ENCODE peak calls at places on chromosome 22, in ten cellular contexts. K, G, W, S, Y, Q, L, R, A and X are unnamed samples.

GRCh38 chr22:39994566-39995345 is at the start of gene FAM83F:
- DNase-seq in Q (no peak), A (no peak), R (peak; percentile 84), G (no peak), W (no peak), K (no peak), L (no peak), Y (peak; percentile 69), S (no peak), X (no peak)

GRCh38 chr22:25777870-25778269 is 35.9 kb downstream of the MYO18B start:
- DNase-seq in R (no peak), S (no peak), G (no peak), L (peak; percentile 66), K (peak; percentile 17), Y (peak; percentile 25), A (no peak), Q (peak; percentile 58), W (no peak), X (no peak)

GRCh38 chr22:25372000-25372595 is 152.7 kb downstream of the CRYBB2 start:
- DNase-seq in K (no peak), R (no peak), A (no peak), W (no peak), L (no peak), S (no peak), Y (no peak), Q (no peak), G (no peak), X (no peak)

GRCh38 chr22:41923595-41924276 is 2.9 kb downstream of the TNFRSF13C start:
- DNase-seq in K (no peak), G (no peak), L (no peak), Y (no peak), S (no peak), Q (no peak), R (no peak), W (no peak), A (no peak), X (no peak)

GRCh38 chr22:32804036-32804435 is 2.5 kb downstream of the TIMP3 start:
- DNase-seq in R (no peak), Y (no peak), W (no peak), L (no peak), G (no peak), Q (peak; percentile 49), A (peak; percentile 66), S (no peak), K (no peak), X (no peak)

GRCh38 chr22:42208362-42208761 is 62.1 kb downstream of the TCF20 start:
- DNase-seq in G (no peak), W (no peak), L (no peak), A (no peak), S (no peak), Q (no peak), R (no peak), K (no peak), Y (no peak), X (no peak)

GRCh38 chr22:31876156-31877035 is 67.9 kb upstream of the YWHAH start:
- DNase-seq in Y (no peak), R (no peak), A (no peak), W (no peak), G (no peak), K (no peak), Q (no peak), S (no peak), L (peak; percentile 24), X (no peak)

GRCh38 chr22:20247608-20248171 is 20.4 kb downstream of the RTN4R start:
- DNase-seq in L (no peak), G (no peak), R (no peak), S (no peak), K (no peak), Y (no peak), Q (no peak), W (no peak), A (no peak), X (no peak)

GRCh38 chr22:33853200-33854097 is 66.8 kb downstream of the LARGE1 start:
- DNase-seq in W (no peak), K (peak; percentile 33), S (peak; percentile 84), A (peak; percentile 67), G (peak; percentile 70), Q (peak; percentile 81), L (no peak), R (peak; percentile 75), Y (peak; percentile 82), X (peak; percentile 78)

GRCh38 chr22:35914665-35915476 is 113.8 kb downstream of the RBFOX2 start:
- DNase-seq in L (peak; percentile 98), R (no peak), W (peak; percentile 33), G (no peak), Q (peak; percentile 92), Y (peak; percentile 88), K (peak; percentile 73), S (no peak), A (peak; percentile 73), X (no peak)

GRCh38 chr22:20154602-20155183 is 3.8 kb upstream of the CCDC188 start:
- DNase-seq in R (peak; percentile 45), K (no peak), A (no peak), Q (no peak), W (no peak), Y (no peak), L (peak; percentile 19), G (no peak), S (no peak), X (no peak)

GRCh38 chr22:37237371-37238268 is 6.4 kb downstream of the RAC2 start:
- DNase-seq in K (no peak), L (no peak), Q (no peak), W (no peak), G (no peak), Y (no peak), R (no peak), A (no peak), S (no peak), X (no peak)

GRCh38 chr22:39994046-39994565 is 648 bp upstream of the FAM83F start:
- DNase-seq in S (no peak), W (no peak), L (no peak), K (no peak), G (no peak), Q (no peak), A (no peak), Y (no peak), R (no peak), X (no peak)

GRCh38 chr22:41636467-41636866 is 15.4 kb downstream of the XRCC6 start:
- DNase-seq in S (no peak), G (peak; percentile 53), Q (peak; percentile 19), W (no peak), R (no peak), K (no peak), L (peak; percentile 37), A (no peak), Y (no peak), X (no peak)

GRCh38 chr22:27980424-27981148 is 61.5 kb upstream of the PITPNB start:
- DNase-seq in W (no peak), A (peak; percentile 22), K (no peak), Y (no peak), R (no peak), G (no peak), S (no peak), L (no peak), Q (no peak), X (no peak)

GRCh38 chr22:37018815-37019308 is 385 bp downstream of the TST start:
- DNase-seq in S (peak; percentile 83), W (no peak), Y (peak; percentile 53), K (peak; percentile 49), A (peak; percentile 79), Q (peak; percentile 70), L (peak; percentile 59), G (peak; percentile 72), R (peak; percentile 91), X (peak; percentile 19)

GRCh38 chr22:24486501-24486921 is 8.6 kb upstream of the UPB1 start:
- DNase-seq in W (no peak), R (no peak), G (no peak), L (peak; percentile 46), Q (peak; percentile 53), K (no peak), A (no peak), Y (no peak), S (no peak), X (no peak)

GRCh38 chr22:19904174-19904856 is 37.3 kb upstream of the COMT start:
- DNase-seq in G (no peak), R (no peak), A (no peak), Y (no peak), L (no peak), Q (no peak), K (no peak), W (no peak), S (no peak), X (no peak)

GRCh38 chr22:37959231-37959825 is 5.8 kb downstream of the POLR2F start:
- DNase-seq in W (no peak), R (no peak), A (no peak), G (no peak), Q (no peak), K (no peak), L (no peak), Y (no peak), S (no peak), X (no peak)

GRCh38 chr22:31987180-31987579 is 42.8 kb downstream of the YWHAH start:
- DNase-seq in Q (no peak), K (no peak), G (no peak), W (no peak), A (no peak), L (no peak), Y (no peak), R (no peak), S (no peak), X (no peak)

GRCh38 chr22:29029202-29030000 is 32.2 kb downstream of the C22orf31 start:
- DNase-seq in Q (no peak), R (no peak), Y (no peak), K (no peak), L (no peak), A (no peak), G (no peak), S (no peak), W (no peak), X (no peak)

GRCh38 chr22:45896961-45897538 is 79.9 kb downstream of the WNT7B start:
- DNase-seq in K (no peak), S (peak; percentile 48), R (peak; percentile 12), Y (no peak), A (no peak), W (no peak), G (peak; percentile 6), Q (no peak), L (no peak), X (no peak)
- TF ChIP-seq CTCF in K (no peak), S (no peak), R (no peak), Y (no peak), A (no peak), W (no peak), G (no peak), Q (no peak), L (no peak), X (no peak)

GRCh38 chr22:47543447-47543846 is 781.0 kb downstream of the TBC1D22A start:
- DNase-seq in S (no peak), L (no peak), R (no peak), K (no peak), A (no peak), W (no peak), G (no peak), Y (no peak), Q (no peak), X (no peak)
- H3K9me3 ChIP-seq in S (no peaks in the 10 kb centered on the region), L (no peaks in the 10 kb centered on the region), R (no peaks in the 10 kb centered on the region), K (no peaks in the 10 kb centered on the region), A (no peaks in the 10 kb centered on the region), W (no peaks in the 10 kb centered on the region), G (no peaks in the 10 kb centered on the region), Y (peaks cover 7% of the 10 kb centered on the region), Q (no peaks in the 10 kb centered on the region), X (no peaks in the 10 kb centered on the region)

GRCh38 chr22:43228330-43228729 is 41.4 kb upstream of the TTLL12 start:
- DNase-seq in A (no peak), K (no peak), S (no peak), G (no peak), L (peak; percentile 65), Q (peak; percentile 15), Y (peak; percentile 5), W (no peak), R (no peak), X (no peak)
- TF ChIP-seq CTCF in A (no peak), K (no peak), S (peak; percentile 21), G (peak; percentile 13), L (peak; percentile 76), Q (peak; percentile 27), Y (no peak), W (no peak), R (no peak), X (no peak)

GRCh38 chr22:49400136-49400865 is 427.4 kb downstream of the BRD1 start:
- DNase-seq in G (no peak), K (no peak), A (no peak), L (no peak), Y (no peak), R (no peak), S (no peak), Q (no peak), W (no peak), X (no peak)
- H3K9me3 ChIP-seq in G (no peaks in the 10 kb centered on the region), K (no peaks in the 10 kb centered on the region), A (no peaks in the 10 kb centered on the region), L (no peaks in the 10 kb centered on the region), Y (no peaks in the 10 kb centered on the region), R (no peaks in the 10 kb centered on the region), S (no peaks in the 10 kb centered on the region), Q (no peaks in the 10 kb centered on the region), W (no peaks in the 10 kb centered on the region), X (peaks cover 5% of the 10 kb centered on the region)